ENCODE peak calls at places on chromosomes 5 and 9, in seven cellular contexts. One of them, this sample, is unnamed.

GRCh38 chr9:113238859-113239231 is 17.5 kb downstream of the SLC31A1 start:
- DNase-seq in HFF-Myc: no peak
- DNase-seq in fibroblast of lung: no peak
- DNase-seq in CD8-positive, alpha-beta T cell: no peak
- DNase-seq in kidney epithelial cell: no peak
- DNase-seq in tibial nerve: no peak
- DNase-seq in colonic mucosa: no peak
- DNase-seq in this sample: no peak

GRCh38 chr5:180281706-180282105 is 10.2 kb downstream of the MAPK9 start:
- DNase-seq in tibial nerve: no peak
- DNase-seq in CD8-positive, alpha-beta T cell: no peak
- DNase-seq in fibroblast of lung: no peak
- DNase-seq in HFF-Myc: no peak
- DNase-seq in kidney epithelial cell: no peak
- DNase-seq in colonic mucosa: no peak
- DNase-seq in this sample: no peak

GRCh38 chr9:93461810-93462209 is 8.4 kb upstream of the FAM120AOS start:
- DNase-seq in tibial nerve: no peak
- DNase-seq in colonic mucosa: no peak
- DNase-seq in HFF-Myc: no peak
- DNase-seq in CD8-positive, alpha-beta T cell: no peak
- DNase-seq in kidney epithelial cell: no peak
- DNase-seq in fibroblast of lung: no peak
- DNase-seq in this sample: no peak

GRCh38 chr5:171521219-171521633 is 101.8 kb downstream of the FGF18 start:
- DNase-seq in CD8-positive, alpha-beta T cell: no peak
- DNase-seq in fibroblast of lung: peak; percentile 96
- DNase-seq in tibial nerve: no peak
- DNase-seq in kidney epithelial cell: peak; percentile 83
- DNase-seq in HFF-Myc: peak; percentile 71
- DNase-seq in colonic mucosa: no peak
- DNase-seq in this sample: no peak

GRCh38 chr5:54171645-54172384 is 138.6 kb downstream of the ARL15 start:
- DNase-seq in HFF-Myc: no peak
- DNase-seq in kidney epithelial cell: peak; percentile 44
- DNase-seq in tibial nerve: no peak
- DNase-seq in fibroblast of lung: peak; percentile 79
- DNase-seq in colonic mucosa: peak; percentile 36
- DNase-seq in CD8-positive, alpha-beta T cell: no peak
- DNase-seq in this sample: no peak

GRCh38 chr9:136403538-136403914 is 3.6 kb upstream of the SNAPC4 start:
- DNase-seq in CD8-positive, alpha-beta T cell: peak; percentile 72
- DNase-seq in colonic mucosa: no peak
- DNase-seq in HFF-Myc: no peak
- DNase-seq in fibroblast of lung: no peak
- DNase-seq in kidney epithelial cell: no peak
- DNase-seq in tibial nerve: no peak
- DNase-seq in this sample: peak; percentile 62

GRCh38 chr9:89178162-89179120 is at the start of gene SHC3:
- DNase-seq in colonic mucosa: no peak
- DNase-seq in tibial nerve: no peak
- DNase-seq in kidney epithelial cell: no peak
- DNase-seq in CD8-positive, alpha-beta T cell: no peak
- DNase-seq in HFF-Myc: no peak
- DNase-seq in fibroblast of lung: peak; percentile 81
- DNase-seq in this sample: no peak

GRCh38 chr9:68705636-68706578 is 867 bp downstream of the PIP5K1B start:
- DNase-seq in HFF-Myc: no peak
- DNase-seq in tibial nerve: no peak
- DNase-seq in CD8-positive, alpha-beta T cell: no peak
- DNase-seq in fibroblast of lung: peak; percentile 6
- DNase-seq in colonic mucosa: peak; percentile 59
- DNase-seq in kidney epithelial cell: no peak
- DNase-seq in this sample: no peak

GRCh38 chr5:160271396-160271795 is 41.0 kb downstream of the CCNJL start:
- DNase-seq in fibroblast of lung: no peak
- DNase-seq in HFF-Myc: no peak
- DNase-seq in CD8-positive, alpha-beta T cell: peak; percentile 34
- DNase-seq in kidney epithelial cell: no peak
- DNase-seq in colonic mucosa: peak; percentile 80
- DNase-seq in tibial nerve: no peak
- DNase-seq in this sample: no peak

GRCh38 chr5:73596705-73597328 is 29.2 kb upstream of the ARHGEF28 start:
- DNase-seq in tibial nerve: peak; percentile 31
- DNase-seq in kidney epithelial cell: no peak
- DNase-seq in fibroblast of lung: peak; percentile 23
- DNase-seq in HFF-Myc: peak; percentile 26
- DNase-seq in CD8-positive, alpha-beta T cell: no peak
- DNase-seq in colonic mucosa: peak; percentile 53
- DNase-seq in this sample: no peak

GRCh38 chr9:117643288-117643654 is 60.9 kb upstream of the TLR4 start:
- DNase-seq in HFF-Myc: no peak
- DNase-seq in colonic mucosa: no peak
- DNase-seq in CD8-positive, alpha-beta T cell: no peak
- DNase-seq in kidney epithelial cell: no peak
- DNase-seq in tibial nerve: no peak
- DNase-seq in fibroblast of lung: no peak
- DNase-seq in this sample: no peak

GRCh38 chr5:134906811-134907210 is 1.9 kb downstream of the PCBD2 start:
- DNase-seq in kidney epithelial cell: no peak
- DNase-seq in colonic mucosa: no peak
- DNase-seq in CD8-positive, alpha-beta T cell: no peak
- DNase-seq in HFF-Myc: no peak
- DNase-seq in tibial nerve: no peak
- DNase-seq in fibroblast of lung: no peak
- DNase-seq in this sample: no peak

GRCh38 chr5:176438959-176439757 is 9.0 kb upstream of the FAF2 start:
- DNase-seq in CD8-positive, alpha-beta T cell: no peak
- DNase-seq in fibroblast of lung: peak; percentile 76
- DNase-seq in tibial nerve: no peak
- DNase-seq in HFF-Myc: no peak
- DNase-seq in colonic mucosa: no peak
- DNase-seq in kidney epithelial cell: peak; percentile 61
- DNase-seq in this sample: no peak

GRCh38 chr5:31047007-31047406 is 146.5 kb upstream of the CDH6 start:
- DNase-seq in colonic mucosa: no peak
- DNase-seq in tibial nerve: no peak
- DNase-seq in fibroblast of lung: no peak
- DNase-seq in CD8-positive, alpha-beta T cell: no peak
- DNase-seq in kidney epithelial cell: no peak
- DNase-seq in HFF-Myc: no peak
- DNase-seq in this sample: no peak

GRCh38 chr9:89766981-89767380 is 162.2 kb downstream of the GADD45G start:
- DNase-seq in colonic mucosa: no peak
- DNase-seq in tibial nerve: no peak
- DNase-seq in CD8-positive, alpha-beta T cell: no peak
- DNase-seq in kidney epithelial cell: no peak
- DNase-seq in HFF-Myc: no peak
- DNase-seq in fibroblast of lung: peak; percentile 12
- DNase-seq in this sample: no peak

GRCh38 chr9:131856105-131856504 is 116.2 kb upstream of the RAPGEF1 start:
- DNase-seq in colonic mucosa: no peak
- DNase-seq in kidney epithelial cell: no peak
- DNase-seq in fibroblast of lung: no peak
- DNase-seq in HFF-Myc: no peak
- DNase-seq in CD8-positive, alpha-beta T cell: no peak
- DNase-seq in tibial nerve: no peak
- DNase-seq in this sample: no peak

GRCh38 chr9:101388507-101388993 is 3.7 kb upstream of the BAAT start:
- DNase-seq in kidney epithelial cell: no peak
- DNase-seq in tibial nerve: no peak
- DNase-seq in CD8-positive, alpha-beta T cell: no peak
- DNase-seq in fibroblast of lung: no peak
- DNase-seq in HFF-Myc: no peak
- DNase-seq in colonic mucosa: no peak
- DNase-seq in this sample: no peak

GRCh38 chr5:142982821-142983200 is 212.6 kb downstream of the ARHGAP26 start:
- DNase-seq in kidney epithelial cell: no peak
- DNase-seq in CD8-positive, alpha-beta T cell: no peak
- DNase-seq in tibial nerve: no peak
- DNase-seq in HFF-Myc: no peak
- DNase-seq in fibroblast of lung: no peak
- DNase-seq in colonic mucosa: no peak
- DNase-seq in this sample: no peak

GRCh38 chr5:99141534-99142135 is 212.8 kb upstream of the CHD1 start:
- DNase-seq in CD8-positive, alpha-beta T cell: no peak
- DNase-seq in HFF-Myc: no peak
- DNase-seq in kidney epithelial cell: no peak
- DNase-seq in tibial nerve: no peak
- DNase-seq in fibroblast of lung: peak; percentile 4
- DNase-seq in colonic mucosa: no peak
- DNase-seq in this sample: no peak

GRCh38 chr9:134566936-134567335 is 74.7 kb upstream of the COL5A1 start:
- DNase-seq in kidney epithelial cell: no peak
- DNase-seq in fibroblast of lung: no peak
- DNase-seq in CD8-positive, alpha-beta T cell: no peak
- DNase-seq in HFF-Myc: no peak
- DNase-seq in tibial nerve: no peak
- DNase-seq in colonic mucosa: peak; percentile 6
- DNase-seq in this sample: no peak

GRCh38 chr5:138829341-138829740 is 45.8 kb downstream of the LRRTM2 start:
- DNase-seq in colonic mucosa: no peak
- DNase-seq in tibial nerve: no peak
- DNase-seq in CD8-positive, alpha-beta T cell: no peak
- DNase-seq in fibroblast of lung: peak; percentile 23
- DNase-seq in kidney epithelial cell: no peak
- DNase-seq in HFF-Myc: no peak
- DNase-seq in this sample: no peak

GRCh38 chr9:134323741-134324358 is 2.4 kb upstream of the RXRA start:
- DNase-seq in colonic mucosa: peak; percentile 78
- DNase-seq in HFF-Myc: no peak
- DNase-seq in fibroblast of lung: peak; percentile 75
- DNase-seq in CD8-positive, alpha-beta T cell: no peak
- DNase-seq in kidney epithelial cell: no peak
- DNase-seq in tibial nerve: no peak
- DNase-seq in this sample: no peak

GRCh38 chr5:101590384-101590783 is 687.3 kb upstream of the ST8SIA4 start:
- DNase-seq in HFF-Myc: no peak
- DNase-seq in fibroblast of lung: peak; percentile 3
- DNase-seq in CD8-positive, alpha-beta T cell: no peak
- DNase-seq in colonic mucosa: no peak
- DNase-seq in kidney epithelial cell: no peak
- DNase-seq in tibial nerve: no peak
- DNase-seq in this sample: no peak

GRCh38 chr5:168991311-168991710 is 309.6 kb downstream of the SLIT3 start:
- DNase-seq in HFF-Myc: no peak
- DNase-seq in fibroblast of lung: no peak
- DNase-seq in CD8-positive, alpha-beta T cell: no peak
- DNase-seq in tibial nerve: no peak
- DNase-seq in kidney epithelial cell: no peak
- DNase-seq in colonic mucosa: no peak
- DNase-seq in this sample: no peak

GRCh38 chr9:69028754-69029153 is 6.8 kb upstream of the FXN start:
- DNase-seq in kidney epithelial cell: no peak
- DNase-seq in tibial nerve: no peak
- DNase-seq in CD8-positive, alpha-beta T cell: peak; percentile 26
- DNase-seq in HFF-Myc: no peak
- DNase-seq in colonic mucosa: no peak
- DNase-seq in fibroblast of lung: peak; percentile 5
- DNase-seq in this sample: peak; percentile 10

DNA sequence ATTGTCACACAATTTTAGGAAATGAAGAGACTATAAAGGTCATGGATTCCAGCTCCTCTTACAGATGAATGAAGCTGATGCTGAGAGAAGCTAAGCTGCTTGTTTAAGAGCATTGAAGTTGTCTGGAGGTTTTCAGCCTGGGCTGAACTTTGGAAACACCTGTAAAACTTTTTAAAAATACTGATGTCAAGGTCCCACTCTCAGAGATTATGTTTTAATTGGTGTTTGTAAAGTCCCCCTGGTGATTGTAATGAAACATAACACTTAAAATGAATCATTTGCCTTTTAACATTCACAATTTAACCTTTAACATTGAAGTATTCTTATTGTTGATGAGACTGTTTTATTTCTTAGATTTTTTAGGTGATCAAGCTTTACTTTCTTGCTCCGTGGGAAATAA is 16.4 kb downstream of the RAD23B start:
- DNase-seq in tibial nerve: no peak
- DNase-seq in CD8-positive, alpha-beta T cell: no peak
- DNase-seq in kidney epithelial cell: no peak
- DNase-seq in fibroblast of lung: no peak
- DNase-seq in colonic mucosa: no peak
- DNase-seq in HFF-Myc: no peak
- DNase-seq in this sample: no peak
- TF ChIP-seq CTCF in tibial nerve: no peak
- TF ChIP-seq CTCF in CD8-positive, alpha-beta T cell: peak; percentile 68
- TF ChIP-seq CTCF in kidney epithelial cell: peak; percentile 1
- TF ChIP-seq CTCF in fibroblast of lung: no peak
- TF ChIP-seq CTCF in colonic mucosa: no peak
- TF ChIP-seq CTCF in HFF-Myc: no peak
- TF ChIP-seq CTCF in this sample: no peak

GRCh38 chr5:1039210-1039548 is 30.6 kb downstream of the NKD2 start:
- DNase-seq in fibroblast of lung: no peak
- DNase-seq in colonic mucosa: no peak
- DNase-seq in tibial nerve: no peak
- DNase-seq in CD8-positive, alpha-beta T cell: no peak
- DNase-seq in kidney epithelial cell: no peak
- DNase-seq in HFF-Myc: no peak
- DNase-seq in this sample: no peak
- TF ChIP-seq CTCF in fibroblast of lung: no peak
- TF ChIP-seq CTCF in colonic mucosa: no peak
- TF ChIP-seq CTCF in tibial nerve: no peak
- TF ChIP-seq CTCF in CD8-positive, alpha-beta T cell: no peak
- TF ChIP-seq CTCF in kidney epithelial cell: no peak
- TF ChIP-seq CTCF in HFF-Myc: no peak
- TF ChIP-seq CTCF in this sample: no peak

DNA sequence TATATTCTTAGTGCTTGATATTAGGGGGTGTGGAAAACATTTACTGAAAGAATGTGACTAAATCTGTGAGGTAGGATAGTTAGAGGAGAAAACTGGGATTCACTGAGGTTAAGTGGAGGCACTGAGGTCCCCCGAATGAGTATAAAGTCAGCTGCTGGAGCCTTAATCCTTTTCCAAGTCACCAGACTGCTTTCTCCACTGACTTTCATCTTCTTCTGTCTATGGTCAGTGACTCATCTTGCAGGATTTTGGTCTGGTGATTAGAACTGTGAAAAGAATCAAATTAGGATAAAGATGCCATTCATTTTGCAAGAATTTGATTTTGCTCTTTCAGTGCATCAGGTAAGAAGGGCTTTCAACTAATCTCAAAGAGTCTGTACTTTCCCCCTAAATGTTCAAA is 89.3 kb upstream of the ALDH1A1 start:
- DNase-seq in fibroblast of lung: peak; percentile 45
- DNase-seq in CD8-positive, alpha-beta T cell: no peak
- DNase-seq in kidney epithelial cell: peak; percentile 10
- DNase-seq in colonic mucosa: no peak
- DNase-seq in HFF-Myc: no peak
- DNase-seq in tibial nerve: no peak
- DNase-seq in this sample: no peak
- TF ChIP-seq CTCF in fibroblast of lung: no peak
- TF ChIP-seq CTCF in CD8-positive, alpha-beta T cell: no peak
- TF ChIP-seq CTCF in kidney epithelial cell: no peak
- TF ChIP-seq CTCF in colonic mucosa: no peak
- TF ChIP-seq CTCF in HFF-Myc: no peak
- TF ChIP-seq CTCF in tibial nerve: no peak
- TF ChIP-seq CTCF in this sample: no peak

DNA sequence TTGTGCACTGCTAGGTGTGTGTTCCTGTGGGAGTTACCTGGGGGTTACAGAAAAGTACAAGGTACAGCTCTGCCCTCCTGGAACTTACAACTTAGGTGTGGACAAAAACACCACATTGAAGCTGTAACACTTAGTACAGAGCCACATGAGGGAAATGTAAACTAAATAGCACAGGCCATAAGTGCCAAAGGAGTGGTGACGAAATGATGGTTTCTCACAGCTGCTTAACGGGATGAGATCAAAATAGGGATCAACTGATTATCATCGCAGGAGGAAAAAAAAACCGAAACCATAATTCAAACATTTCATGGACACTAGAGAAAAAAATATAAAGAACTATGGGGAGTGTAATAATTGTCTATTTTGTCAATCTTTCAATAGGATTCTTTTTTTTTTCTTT is 5.9 kb downstream of the LIX1 start:
- DNase-seq in HFF-Myc: no peak
- DNase-seq in tibial nerve: no peak
- DNase-seq in kidney epithelial cell: no peak
- DNase-seq in CD8-positive, alpha-beta T cell: no peak
- DNase-seq in colonic mucosa: no peak
- DNase-seq in fibroblast of lung: no peak
- DNase-seq in this sample: no peak
- TF ChIP-seq CTCF in HFF-Myc: no peak
- TF ChIP-seq CTCF in tibial nerve: no peak
- TF ChIP-seq CTCF in kidney epithelial cell: no peak
- TF ChIP-seq CTCF in CD8-positive, alpha-beta T cell: no peak
- TF ChIP-seq CTCF in colonic mucosa: no peak
- TF ChIP-seq CTCF in fibroblast of lung: no peak
- TF ChIP-seq CTCF in this sample: no peak

This sample was measured in CD4-positive, alpha-beta T cell.